ENCODE peak calls at places on chromosome 15, in nine cellular contexts. P, S, I, U, X, N, C, W and F are unnamed samples.

GRCh38 chr15:66498501-66499386 is 1.2 kb upstream of the SNAPC5 start:
- DNase-seq in P (no peak), S (no peak), I (no peak), U (no peak), X (no peak), N (peak), C (peak), W (no peak), F (peak)

GRCh38 chr15:85289677-85290365 is 90.6 kb upstream of the AKAP13 start:
- DNase-seq in P (peak), S (no peak), I (peak), U (peak), X (peak), N (peak), C (peak), W (no peak), F (peak)

GRCh38 chr15:74955796-74956647 is 550 bp downstream of the RPP25 start:
- DNase-seq in P (no peak), S (no peak), I (peak), U (peak), X (peak), N (peak), C (peak), W (peak), F (peak)

GRCh38 chr15:62138124-62138523 is 27.0 kb downstream of the C2CD4B start:
- DNase-seq in P (peak), S (peak), I (no peak), U (no peak), X (no peak), N (no peak), C (peak), W (no peak), F (peak)

GRCh38 chr15:23424111-23424904 is 22.7 kb downstream of the GOLGA6L2 start:
- DNase-seq in P (no peak), S (no peak), I (no peak), U (no peak), X (no peak), N (no peak), C (no peak), W (peak), F (no peak)

GRCh38 chr15:52193321-52193720 is 2.1 kb upstream of the GNB5 start:
- DNase-seq in P (no peak), S (no peak), I (no peak), U (no peak), X (no peak), N (no peak), C (no peak), W (no peak), F (no peak)

GRCh38 chr15:57334257-57334656 is 42.0 kb upstream of the CGNL1 start:
- DNase-seq in P (peak), S (no peak), I (peak), U (no peak), X (no peak), N (no peak), C (no peak), W (peak), F (peak)

GRCh38 chr15:63136742-63137141 is 15.1 kb downstream of the LACTB start:
- DNase-seq in P (no peak), S (no peak), I (no peak), U (no peak), X (no peak), N (no peak), C (no peak), W (no peak), F (peak)

GRCh38 chr15:76337047-76337738 is 620 bp downstream of the ISL2 start:
- DNase-seq in P (no peak), S (no peak), I (no peak), U (no peak), X (no peak), N (peak), C (peak), W (no peak), F (no peak)
- H3K4me3 ChIP-seq in P (no peak), S (peak), I (peak), U (peak), X (peak), N (peak), C (peak), W (no peak), F (no peak)

GRCh38 chr15:41494922-41495735 is 1.5 kb downstream of the ITPKA start:
- DNase-seq in P (no peak), S (no peak), I (peak), U (no peak), X (no peak), N (peak), C (no peak), W (no peak), F (no peak)

GRCh38 chr15:41494190-41494921 is 682 bp downstream of the ITPKA start:
- DNase-seq in P (no peak), S (no peak), I (peak), U (no peak), X (no peak), N (peak), C (no peak), W (peak), F (no peak)

GRCh38 chr15:41493902-41494189 is 172 bp downstream of the ITPKA start:
- DNase-seq in P (no peak), S (no peak), I (no peak), U (no peak), X (no peak), N (no peak), C (no peak), W (no peak), F (no peak)

GRCh38 chr15:41493205-41493901 is at the start of gene ITPKA:
- DNase-seq in P (peak), S (peak), I (peak), U (peak), X (peak), N (peak), C (peak), W (peak), F (peak)

GRCh38 chr15:41495736-41496599 is 2.3 kb downstream of the ITPKA start:
- DNase-seq in P (no peak), S (no peak), I (peak), U (no peak), X (peak), N (no peak), C (no peak), W (no peak), F (no peak)
- H3K4me3 ChIP-seq in P (no peak), S (no peak), I (peak), U (peak), X (peak), N (no peak), C (no peak), W (no peak), F (no peak)

GRCh38 chr15:96360581-96361308 is 30.2 kb downstream of the NR2F2 start:
- DNase-seq in P (no peak), S (no peak), I (peak), U (no peak), X (no peak), N (no peak), C (peak), W (no peak), F (no peak)

GRCh38 chr15:96358795-96359190 is 28.3 kb downstream of the NR2F2 start:
- DNase-seq in P (no peak), S (no peak), I (peak), U (no peak), X (no peak), N (no peak), C (no peak), W (no peak), F (no peak)

GRCh38 chr15:96359371-96359771 is 28.9 kb downstream of the NR2F2 start:
- DNase-seq in P (no peak), S (no peak), I (no peak), U (no peak), X (no peak), N (no peak), C (peak), W (no peak), F (no peak)

GRCh38 chr15:96361309-96362000 is 31.0 kb downstream of the NR2F2 start:
- DNase-seq in P (no peak), S (no peak), I (no peak), U (no peak), X (no peak), N (no peak), C (peak), W (no peak), F (no peak)

DNA sequence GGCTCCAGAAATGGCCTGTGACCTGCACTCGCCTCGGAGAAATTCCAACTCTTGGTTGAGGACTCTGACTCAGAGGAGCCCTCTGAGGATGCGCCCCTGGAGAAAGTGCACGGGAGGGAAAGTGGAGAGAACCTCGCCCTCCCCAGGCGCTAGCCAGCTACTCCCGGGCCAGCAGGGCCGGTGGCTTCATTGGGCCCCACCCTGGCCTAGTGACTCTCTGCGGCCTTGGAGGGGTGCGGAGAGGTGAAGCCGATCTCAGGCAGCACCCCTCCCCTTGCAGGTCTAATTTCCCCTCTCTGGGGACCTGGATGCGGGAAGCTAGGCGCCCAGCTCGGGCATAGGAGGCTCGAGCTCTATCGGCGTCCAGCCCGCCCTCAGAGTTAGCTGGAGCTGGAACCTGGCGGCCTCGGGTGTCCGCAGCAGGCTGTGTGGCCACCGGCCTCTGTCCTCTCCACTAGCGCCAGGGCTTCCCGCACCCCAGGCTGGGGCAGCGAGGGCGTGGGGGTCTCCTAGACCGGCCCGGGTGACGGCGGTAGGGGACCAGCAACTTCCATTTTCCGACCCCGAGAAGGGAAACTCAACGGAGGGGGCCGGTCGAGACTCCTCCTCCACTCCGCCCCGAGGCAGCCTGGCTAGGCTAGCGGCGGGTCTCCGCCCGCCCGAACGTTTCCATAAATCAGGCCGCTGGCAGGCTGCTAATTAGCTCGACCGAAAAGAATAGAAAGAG is 29.4 kb downstream of the NR2F2 start:
- DNase-seq in P (no peak), S (no peak), I (peak), U (no peak), X (no peak), N (no peak), C (peak), W (peak), F (peak)
- H3K4me3 ChIP-seq in P (peak), S (peak), I (peak), U (peak), X (peak), N (no peak), C (peak), W (peak), F (peak)

GRCh38 chr15:93088981-93089854 is at the start of gene RGMA:
- DNase-seq in P (no peak), S (no peak), I (no peak), U (peak), X (no peak), N (no peak), C (no peak), W (peak), F (no peak)

GRCh38 chr15:93088200-93088980 is 621 bp downstream of the RGMA start:
- DNase-seq in P (no peak), S (no peak), I (no peak), U (peak), X (no peak), N (peak), C (no peak), W (peak), F (no peak)

GRCh38 chr15:93091465-93091864 is 2.5 kb upstream of the RGMA start:
- DNase-seq in P (no peak), S (no peak), I (no peak), U (no peak), X (no peak), N (no peak), C (no peak), W (no peak), F (no peak)

GRCh38 chr15:93087825-93088199 is 1.2 kb downstream of the RGMA start:
- DNase-seq in P (peak), S (no peak), I (peak), U (peak), X (no peak), N (peak), C (peak), W (peak), F (peak)

GRCh38 chr15:93089855-93090305 is 869 bp upstream of the RGMA start:
- DNase-seq in P (no peak), S (no peak), I (no peak), U (peak), X (no peak), N (no peak), C (no peak), W (no peak), F (no peak)
- H3K4me3 ChIP-seq in P (no peak), S (no peak), I (peak), U (peak), X (no peak), N (no peak), C (no peak), W (no peak), F (no peak)